ENCODE peak calls at places on chromosomes 6 and 20, in eight cellular contexts. Z is CD8-positive, alpha-beta memory T cell; V is effector memory CD4-positive, alpha-beta T cell; A is PC-3; W is IMR-90; R is heart right ventricle; O is psoas muscle; F is spleen. X is an unnamed sample.

GRCh38 chr20:56504373-56505005 is 20.1 kb upstream of the FAM209A start:
- DNase-seq in W (no peak), R (no peak), Z (no peak), O (no peak), V (no peak), F (no peak), A (no peak), X (no peak)

GRCh38 chr20:36469973-36470372 is 71.3 kb upstream of the MYL9 start:
- DNase-seq in W (no peak), Z (no peak), V (no peak), A (no peak), R (no peak), F (no peak), O (no peak), X (no peak)

GRCh38 chr6:170098428-170099170 is 192.3 kb downstream of the DLL1 start:
- DNase-seq in R (no peak), Z (no peak), A (no peak), F (peak; percentile 72), W (no peak), V (no peak), O (peak; percentile 44), X (no peak)

GRCh38 chr6:158026054-158026900 is 44.6 kb downstream of the SYNJ2 start:
- DNase-seq in O (peak; percentile 88), R (peak; percentile 81), V (peak; percentile 78), F (peak; percentile 91), Z (peak; percentile 67), A (peak; percentile 74), W (peak; percentile 99), X (peak; percentile 95)

GRCh38 chr20:31308535-31309162 is at the start of gene DEFB116:
- DNase-seq in R (no peak), W (no peak), A (no peak), Z (no peak), F (no peak), O (no peak), V (no peak), X (no peak)

GRCh38 chr6:123953920-123954319 is 150.3 kb downstream of the NKAIN2 start:
- DNase-seq in V (no peak), Z (no peak), R (no peak), A (no peak), F (no peak), O (no peak), W (no peak), X (no peak)

GRCh38 chr20:11207749-11208502 is 534.1 kb upstream of the JAG1 start:
- DNase-seq in Z (no peak), O (no peak), F (no peak), W (peak; percentile 44), A (peak; percentile 96), V (no peak), R (no peak), X (no peak)

GRCh38 chr6:4220619-4221018 is 85.2 kb upstream of the ECI2 start:
- DNase-seq in V (no peak), F (no peak), Z (no peak), A (no peak), O (no peak), R (no peak), W (peak; percentile 15), X (no peak)

GRCh38 chr6:54624779-54625178 is 221.8 kb upstream of the FAM83B start:
- DNase-seq in F (no peak), Z (no peak), V (no peak), A (no peak), O (peak; percentile 31), W (peak; percentile 76), R (no peak), X (no peak)

GRCh38 chr6:37426945-37427510 is 6.0 kb upstream of the CMTR1 start:
- DNase-seq in A (no peak), O (no peak), V (no peak), R (no peak), W (peak; percentile 6), F (no peak), Z (no peak), X (no peak)

GRCh38 chr20:63519765-63520593 is 586 bp upstream of the PPDPF start:
- DNase-seq in V (peak; percentile 53), F (peak; percentile 94), A (peak; percentile 51), O (peak; percentile 78), R (peak; percentile 79), Z (peak; percentile 67), W (peak; percentile 29), X (peak; percentile 47)

GRCh38 chr6:8628063-8628462 is 192.7 kb upstream of the SLC35B3 start:
- DNase-seq in F (no peak), Z (no peak), V (no peak), O (no peak), W (no peak), R (no peak), A (no peak), X (no peak)

GRCh38 chr6:23855497-23856116 is 270.4 kb upstream of the NRSN1 start:
- DNase-seq in V (no peak), A (no peak), R (no peak), F (no peak), W (no peak), Z (no peak), O (no peak), X (no peak)

GRCh38 chr20:40540163-40540562 is 148.9 kb downstream of the MAFB start:
- DNase-seq in V (no peak), F (no peak), R (no peak), W (no peak), A (no peak), Z (no peak), O (no peak), X (no peak)

GRCh38 chr20:3203315-3204123 is 963 bp downstream of the DDRGK1 start:
- DNase-seq in A (peak; percentile 39), R (no peak), F (peak; percentile 83), W (no peak), Z (no peak), V (no peak), O (no peak), X (peak; percentile 43)

GRCh38 chr6:44042261-44043035 is 84.8 kb downstream of the MRPL14 start:
- DNase-seq in W (no peak), Z (no peak), R (no peak), O (peak; percentile 34), F (peak; percentile 44), V (no peak), A (no peak), X (no peak)
- H3K27ac ChIP-seq in W (peak overlapping the region; percentile 95), Z (peak overlapping the region; percentile 80), R (peak overlapping the region; percentile 73), O (no peak overlapping the region), F (no peak overlapping the region), V (no peak overlapping the region), A (peak overlapping the region; percentile 100), X (no peak overlapping the region)

DNA sequence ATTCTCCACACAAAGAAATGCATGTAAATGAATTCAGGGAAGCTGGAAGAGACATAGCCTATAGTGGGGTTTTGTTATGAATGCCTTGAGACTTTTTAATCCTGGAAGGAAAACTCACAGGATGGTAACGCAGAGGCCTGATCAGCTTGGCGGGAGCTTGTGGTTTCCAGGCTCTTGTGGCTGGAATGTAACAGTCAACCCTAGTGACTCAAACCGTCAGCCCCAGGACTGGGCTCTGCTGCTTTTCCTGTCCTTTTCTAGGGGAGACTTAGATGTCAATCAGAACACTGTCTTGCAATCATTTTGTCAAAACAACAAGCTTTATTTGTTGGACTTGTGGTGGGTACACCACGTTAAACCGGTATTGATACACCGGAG is 34.9 kb downstream of the KIF25 start:
- DNase-seq in W (peak; percentile 86), Z (no peak), O (no peak), A (peak; percentile 50), R (no peak), V (no peak), F (peak; percentile 23), X (no peak)
- H3K4me1 ChIP-seq in W (peaks cover 15% of the 10 kb centered on the region), Z (no peaks in the 10 kb centered on the region), O (peaks cover 11% of the 10 kb centered on the region), A (peaks cover 11% of the 10 kb centered on the region), R (peaks cover 76% of the 10 kb centered on the region), V (no peaks in the 10 kb centered on the region), F (peaks cover 27% of the 10 kb centered on the region), X (no peaks in the 10 kb centered on the region)

GRCh38 chr6:151161363-151161762 is 78.4 kb upstream of the AKAP12 start:
- DNase-seq in O (no peak), A (no peak), W (no peak), V (no peak), R (no peak), Z (no peak), F (no peak), X (peak; percentile 49)
- H3K4me3 ChIP-seq in O (no peak overlapping the region), A (no peak overlapping the region), W (no peak overlapping the region), V (no peak overlapping the region), R (no peak overlapping the region), Z (no peak overlapping the region), F (no peak overlapping the region), X (no peak overlapping the region)

GRCh38 chr6:148491638-148492210 is 149.1 kb downstream of the SASH1 start:
- DNase-seq in F (no peak), W (peak; percentile 57), Z (no peak), A (no peak), R (no peak), O (no peak), V (no peak), X (no peak)
- H3K27ac ChIP-seq in F (no peak overlapping the region), W (no peak overlapping the region), Z (no peak overlapping the region), A (no peak overlapping the region), R (no peak overlapping the region), O (no peak overlapping the region), V (no peak overlapping the region), X (peak overlapping the region; percentile 32)

GRCh38 chr6:24916496-24916895 is 19.3 kb downstream of the RIPOR2 start:
- DNase-seq in F (no peak), Z (no peak), W (no peak), R (no peak), O (no peak), V (no peak), A (no peak), X (no peak)
- H3K4me1 ChIP-seq in F (peaks cover 92% of the 10 kb centered on the region), Z (peaks cover 100% of the 10 kb centered on the region), W (peaks cover 22% of the 10 kb centered on the region), R (peaks cover 29% of the 10 kb centered on the region), O (peaks cover 49% of the 10 kb centered on the region), V (peaks cover 91% of the 10 kb centered on the region), A (peaks cover 1% of the 10 kb centered on the region), X (peaks cover 7% of the 10 kb centered on the region)

DNA sequence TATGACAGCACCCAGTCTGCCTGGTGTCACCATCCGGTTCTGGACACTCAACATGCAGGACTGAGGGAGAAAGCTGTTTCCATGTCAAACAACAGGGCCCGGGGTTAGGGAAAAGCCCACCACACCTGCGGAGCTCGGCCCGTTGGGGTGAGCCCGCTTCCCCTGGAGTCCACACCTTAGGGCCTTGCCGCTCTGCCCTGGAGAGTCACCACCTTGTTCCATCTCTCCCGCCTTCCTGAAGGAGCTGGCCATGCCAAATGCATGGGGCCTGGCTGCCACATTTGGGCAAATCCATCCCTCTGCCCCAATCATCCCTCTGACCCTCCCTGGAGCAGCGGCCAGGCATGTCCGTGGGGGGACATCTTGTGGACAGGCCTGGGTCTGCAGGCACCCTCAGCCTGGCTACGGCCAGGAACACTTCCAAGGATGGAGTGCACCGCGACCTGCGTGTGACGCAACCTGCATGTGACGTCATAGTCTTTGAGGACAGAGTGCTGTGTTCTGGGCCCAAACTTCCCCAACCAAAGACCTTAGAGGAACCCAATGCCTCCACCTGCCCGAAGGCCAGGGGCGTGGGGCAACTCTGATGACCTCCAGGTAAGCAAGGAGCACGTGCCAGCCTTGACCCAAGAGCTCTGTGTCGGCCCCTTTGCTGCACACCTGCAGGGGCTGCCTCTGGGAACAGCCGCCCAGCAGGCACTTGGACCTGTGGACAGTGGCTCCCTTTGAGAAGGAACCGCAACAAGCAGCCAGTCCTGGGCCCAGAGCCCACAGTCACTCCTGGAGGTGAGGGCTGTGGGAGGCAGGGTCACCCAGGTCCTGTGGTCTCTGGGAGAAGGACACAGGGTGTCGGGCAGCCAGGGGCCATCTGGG is 1.7 kb downstream of the CABLES2 start:
- DNase-seq in V (no peak), F (no peak), W (peak; percentile 70), Z (no peak), O (peak; percentile 78), R (peak; percentile 50), A (peak; percentile 41), X (peak; percentile 69)
- H3K4me3 ChIP-seq in V (no peak overlapping the region), F (no peak overlapping the region), W (no peak overlapping the region), Z (no peak overlapping the region), O (peak overlapping the region; percentile 74), R (no peak overlapping the region), A (peak overlapping the region; percentile 92), X (no peak overlapping the region)

X was measured in thyroid gland.